ENCODE peak calls at places on chromosomes 13 and 19, in seven cellular contexts. A is heart left ventricle, V is stomach, X is suprapubic skin, Y is tibial nerve, G is body of pancreas, K is testis. D is an unnamed sample.

GRCh38 chr13:50512602-50513527 is 330.6 kb downstream of the DLEU7 start:
- DNase-seq in A (peak), V (peak), X (peak), Y (peak), G (no peak), K (peak), D (peak)

GRCh38 chr19:46715620-46716012 is 1.3 kb downstream of the PRKD2 start:
- DNase-seq in A (no peak), V (no peak), X (no peak), Y (no peak), G (no peak), K (no peak), D (no peak)

GRCh38 chr13:91184244-91184926 is 163.1 kb upstream of the MIR17HG start:
- DNase-seq in A (no peak), V (no peak), X (no peak), Y (no peak), G (no peak), K (no peak), D (no peak)

GRCh38 chr19:18650468-18651001 is 13.7 kb downstream of the KLHL26 start:
- DNase-seq in A (peak), V (peak), X (peak), Y (peak), G (peak), K (peak), D (peak)

GRCh38 chr19:8617984-8618383 is 7.5 kb upstream of the ADAMTS10 start:
- DNase-seq in A (no peak), V (no peak), X (no peak), Y (no peak), G (no peak), K (no peak), D (no peak)

GRCh38 chr13:113969973-113970611 is 3.8 kb downstream of the C13orf46 start:
- DNase-seq in A (peak), V (peak), X (no peak), Y (no peak), G (peak), K (no peak), D (peak)

GRCh38 chr13:105202384-105202783 is 1333.1 kb downstream of the EFNB2 start:
- DNase-seq in A (no peak), V (no peak), X (no peak), Y (no peak), G (no peak), K (no peak), D (no peak)

GRCh38 chr19:51020988-51021651 is 1.6 kb upstream of the KLK10 start:
- DNase-seq in A (no peak), V (peak), X (no peak), Y (no peak), G (peak), K (peak), D (peak)

GRCh38 chr19:50198431-50199253 is 4.8 kb upstream of the MYH14 start:
- DNase-seq in A (peak), V (no peak), X (no peak), Y (no peak), G (no peak), K (no peak), D (peak)

GRCh38 chr19:10408511-10409291 is 5.4 kb upstream of the CDC37 start:
- DNase-seq in A (no peak), V (no peak), X (no peak), Y (no peak), G (no peak), K (peak), D (no peak)

GRCh38 chr13:91046715-91047327 is 300.7 kb upstream of the MIR17HG start:
- DNase-seq in A (no peak), V (no peak), X (no peak), Y (no peak), G (no peak), K (peak), D (peak)

GRCh38 chr13:40153516-40153915 is 498.1 kb downstream of the COG6 start:
- DNase-seq in A (peak), V (peak), X (no peak), Y (no peak), G (peak), K (no peak), D (peak)

GRCh38 chr19:48856921-48857320 is 11.5 kb downstream of the PLEKHA4 start:
- DNase-seq in A (no peak), V (no peak), X (no peak), Y (no peak), G (no peak), K (no peak), D (no peak)

GRCh38 chr13:43359536-43359935 is 336.1 kb downstream of the DNAJC15 start:
- DNase-seq in A (no peak), V (no peak), X (no peak), Y (no peak), G (no peak), K (no peak), D (no peak)

GRCh38 chr19:30059741-30060140 is 117.7 kb downstream of the URI1 start:
- DNase-seq in A (no peak), V (no peak), X (peak), Y (no peak), G (no peak), K (no peak), D (no peak)

GRCh38 chr19:35661995-35662340 is 4.3 kb upstream of the UPK1A start:
- DNase-seq in A (no peak), V (no peak), X (no peak), Y (no peak), G (no peak), K (no peak), D (no peak)

GRCh38 chr19:7251502-7251901 is 42.7 kb downstream of the INSR start:
- DNase-seq in A (no peak), V (no peak), X (no peak), Y (no peak), G (no peak), K (no peak), D (no peak)

GRCh38 chr13:24194447-24194846 is 33.9 kb downstream of the SPATA13 start:
- DNase-seq in A (no peak), V (no peak), X (no peak), Y (no peak), G (no peak), K (no peak), D (no peak)

GRCh38 chr13:28320884-28321574 is 173.9 kb downstream of the FLT1 start:
- DNase-seq in A (no peak), V (no peak), X (no peak), Y (no peak), G (no peak), K (no peak), D (no peak)

GRCh38 chr13:28322256-28322895 is 172.6 kb downstream of the FLT1 start:
- DNase-seq in A (no peak), V (no peak), X (no peak), Y (no peak), G (no peak), K (no peak), D (no peak)

GRCh38 chr13:28324181-28324789 is 170.6 kb downstream of the FLT1 start:
- DNase-seq in A (peak), V (peak), X (no peak), Y (no peak), G (peak), K (peak), D (peak)

GRCh38 chr13:28320209-28320608 is 174.7 kb downstream of the FLT1 start:
- DNase-seq in A (no peak), V (no peak), X (no peak), Y (no peak), G (no peak), K (no peak), D (no peak)

GRCh38 chr13:28321751-28322150 is 173.2 kb downstream of the FLT1 start:
- DNase-seq in A (no peak), V (no peak), X (no peak), Y (no peak), G (no peak), K (no peak), D (no peak)
- TF ChIP-seq POLR2A in A (no peak), V (no peak), X (no peak), Y (no peak), G (no peak), K (no peak), D (no peak)

GRCh38 chr13:73633817-73634449 is 500.3 kb downstream of the KLF12 start:
- DNase-seq in A (no peak), V (no peak), X (no peak), Y (no peak), G (no peak), K (no peak), D (no peak)

GRCh38 chr13:73635166-73635787 is 498.9 kb downstream of the KLF12 start:
- DNase-seq in A (no peak), V (no peak), X (no peak), Y (no peak), G (no peak), K (no peak), D (no peak)
- H3K4me3 ChIP-seq in A (no peak), V (no peak), X (no peak), Y (no peak), G (no peak), K (no peak), D (no peak)

GRCh38 chr19:37217855-37218591 is at the start of gene ZNF383:
- DNase-seq in A (peak), V (peak), X (peak), Y (peak), G (peak), K (peak), D (peak)
- TF ChIP-seq POLR2A in A (no peak), V (no peak), X (no peak), Y (peak), G (peak), K (no peak), D (no peak)

GRCh38 chr19:54136864-54137113 is 773 bp upstream of the CNOT3 start:
- DNase-seq in A (no peak), V (no peak), X (no peak), Y (no peak), G (no peak), K (no peak), D (no peak)
- H3K4me3 ChIP-seq in A (peak), V (peak), X (peak), Y (peak), G (peak), K (peak), D (peak)

DNA sequence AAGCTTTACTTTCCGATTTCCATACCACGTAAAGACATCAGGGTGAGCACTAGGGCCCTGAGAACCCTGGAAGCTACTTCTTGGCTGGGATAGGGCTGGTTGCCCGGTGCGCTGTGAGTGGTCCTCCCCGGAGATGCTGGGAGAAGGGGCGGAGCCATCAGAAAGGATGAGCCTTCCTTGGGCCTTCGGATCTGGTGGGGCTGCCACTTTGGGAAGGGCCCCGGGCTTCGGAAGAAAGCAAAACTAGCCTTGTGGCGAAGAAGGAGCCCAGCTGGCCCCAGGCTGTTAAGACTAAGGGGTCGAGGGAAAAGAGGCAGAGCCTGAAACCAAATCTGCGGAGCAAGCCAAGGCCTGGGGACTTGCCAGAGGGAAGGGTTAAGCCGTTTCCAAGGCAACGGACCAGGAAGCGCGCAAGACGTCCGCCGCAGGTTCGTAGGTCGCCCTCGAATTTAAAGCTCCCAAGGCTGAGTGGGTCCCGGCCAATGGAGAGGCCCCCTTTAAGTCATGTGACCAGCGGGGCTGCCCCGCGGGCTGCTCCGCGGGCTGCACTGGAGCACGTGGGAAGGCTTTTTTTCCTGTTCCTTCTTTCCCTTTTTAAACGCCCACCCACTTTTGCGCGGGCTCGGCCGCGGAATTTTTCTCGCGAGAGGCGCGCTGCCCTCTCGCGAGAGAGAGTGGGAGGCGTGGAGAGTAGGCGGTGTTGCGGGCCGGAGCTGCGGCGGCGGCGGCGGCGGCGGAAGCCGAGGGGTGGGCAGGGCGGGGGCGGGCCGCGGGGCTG is 426 bp upstream of the AKAP11 start:
- DNase-seq in A (peak), V (peak), X (peak), Y (peak), G (peak), K (peak), D (peak)
- TF ChIP-seq POLR2A in A (no peak), V (no peak), X (no peak), Y (no peak), G (no peak), K (no peak), D (no peak)